ENCODE peak calls at places on chromosomes 1 and 21, in four cellular contexts. U is stimulated activated effector memory CD8-positive, alpha-beta T cell treated with anti-CD3 and anti-CD28 coated beads, Interleukin-12 subunit alpha, Interleukin-12 subunit beta, amount 100 ng/mL, for 72 hours; A is activated CD8-positive, alpha-beta T cell treated with anti-CD3 and anti-CD28 coated beads, Interleukin-2, amount 10 ng/mL, durations not matched to agents 7 days and 5 days; D is T-helper 2 cell treated with Interferon-gamma antibody and Interleukin-4, amounts not matched to agents 5 μg/mL and 100 μg/mL, for 36 hours. B is an unnamed sample.

GRCh38 chr1:178660484-178660883 is 64.6 kb upstream of the RALGPS2 start:
- DNase-seq in U (no peak), A (no peak), D (no peak), B (no peak)

GRCh38 chr1:208101661-208102431 is 142.3 kb downstream of the PLXNA2 start:
- DNase-seq in U (no peak), A (no peak), D (no peak), B (no peak)

GRCh38 chr1:116491985-116492811 is 78.6 kb downstream of the CD58 start:
- DNase-seq in U (no peak), A (no peak), D (no peak), B (no peak)

GRCh38 chr1:204513117-204513716 is 3.0 kb upstream of the MDM4 start:
- DNase-seq in U (no peak), A (peak; percentile 71), D (no peak), B (peak; percentile 72)

GRCh38 chr21:45330075-45330781 is 42.5 kb upstream of the POFUT2 start:
- DNase-seq in U (no peak), A (no peak), D (no peak), B (no peak)

GRCh38 chr1:198934901-198935301 is 296.1 kb downstream of the PTPRC start:
- DNase-seq in U (peak; percentile 5), A (peak; percentile 89), D (peak; percentile 65), B (peak; percentile 78)

GRCh38 chr1:9787702-9788101 is 36.1 kb downstream of the CLSTN1 start:
- DNase-seq in U (peak; percentile 10), A (peak; percentile 82), D (peak; percentile 58), B (peak; percentile 79)

GRCh38 chr1:167517535-167518330 is 596 bp downstream of the CD247 start:
- DNase-seq in U (peak; percentile 83), A (peak; percentile 85), D (peak; percentile 94), B (peak; percentile 87)

GRCh38 chr1:196698993-196699392 is 47.1 kb downstream of the CFH start:
- DNase-seq in U (no peak), A (no peak), D (no peak), B (no peak)

GRCh38 chr1:213296558-213296957 is 245.5 kb downstream of the RPS6KC1 start:
- DNase-seq in U (no peak), A (no peak), D (no peak), B (no peak)

GRCh38 chr1:40030528-40031135 is 9.9 kb upstream of the CAP1 start:
- DNase-seq in U (no peak), A (no peak), D (no peak), B (no peak)

GRCh38 chr1:93680121-93681094 is 1.2 kb downstream of the BCAR3 start:
- DNase-seq in U (peak; percentile 16), A (peak; percentile 50), D (peak; percentile 55), B (peak; percentile 61)

GRCh38 chr1:171699526-171699925 is 42.3 kb downstream of the VAMP4 start:
- DNase-seq in U (no peak), A (no peak), D (no peak), B (no peak)

GRCh38 chr1:169901119-169901518 is 7.4 kb upstream of the SCYL3 start:
- DNase-seq in U (no peak), A (no peak), D (no peak), B (no peak)

GRCh38 chr1:20723159-20723536 is 5.3 kb upstream of the KIF17 start:
- DNase-seq in U (no peak), A (no peak), D (no peak), B (no peak)

GRCh38 chr1:224856973-224857372 is 72.5 kb upstream of the DNAH14 start:
- DNase-seq in U (no peak), A (no peak), D (no peak), B (no peak)

B was measured in activated naive CD4-positive, alpha-beta T cell treated with anti-CD3 and anti-CD28 coated beads, Interleukin-2, amount 10 ng/mL, durations not matched to agents 7 days and 5 days.